ENCODE peak calls at places on chromosomes 4 and X, in eight cellular contexts. One of them, this sample, is unnamed.

GRCh38 chrX:6660567-6661252 is 125.8 kb upstream of the VCX3A start:
- DNase-seq in stimulated activated naive CD8-positive, alpha-beta T cell treated with anti-CD3 and anti-CD28 coated beads, Interleukin-15, Interleukin-2, amounts not matched to agents 100 U/mL and 50 U/mL, for 24 hours: no peak
- DNase-seq in head of caudate nucleus: no peak
- DNase-seq in T-cell: no peak
- DNase-seq in hepatic stellate cell: no peak
- DNase-seq in stimulated activated CD4-positive, alpha-beta T cell treated with anti-CD3 and anti-CD28 coated beads, TNF-alpha, amount 100 ng/mL, for 1 hour: no peak
- DNase-seq in Peyer's patch: no peak
- DNase-seq in anterior cingulate cortex: no peak
- DNase-seq in this sample: no peak

GRCh38 chrX:56219702-56220101 is 12.5 kb upstream of the KLF8 start:
- DNase-seq in stimulated activated naive CD8-positive, alpha-beta T cell treated with anti-CD3 and anti-CD28 coated beads, Interleukin-15, Interleukin-2, amounts not matched to agents 100 U/mL and 50 U/mL, for 24 hours: no peak
- DNase-seq in stimulated activated CD4-positive, alpha-beta T cell treated with anti-CD3 and anti-CD28 coated beads, TNF-alpha, amount 100 ng/mL, for 1 hour: no peak
- DNase-seq in Peyer's patch: no peak
- DNase-seq in hepatic stellate cell: no peak
- DNase-seq in anterior cingulate cortex: no peak
- DNase-seq in head of caudate nucleus: no peak
- DNase-seq in T-cell: no peak
- DNase-seq in this sample: peak; percentile 3

GRCh38 chrX:69815063-69815462 is 199.2 kb downstream of the EDA start:
- DNase-seq in head of caudate nucleus: no peak
- DNase-seq in Peyer's patch: no peak
- DNase-seq in stimulated activated CD4-positive, alpha-beta T cell treated with anti-CD3 and anti-CD28 coated beads, TNF-alpha, amount 100 ng/mL, for 1 hour: no peak
- DNase-seq in T-cell: no peak
- DNase-seq in stimulated activated naive CD8-positive, alpha-beta T cell treated with anti-CD3 and anti-CD28 coated beads, Interleukin-15, Interleukin-2, amounts not matched to agents 100 U/mL and 50 U/mL, for 24 hours: no peak
- DNase-seq in hepatic stellate cell: no peak
- DNase-seq in anterior cingulate cortex: no peak
- DNase-seq in this sample: no peak

GRCh38 chr4:18342847-18343246 is 321.3 kb upstream of the LCORL start:
- DNase-seq in stimulated activated naive CD8-positive, alpha-beta T cell treated with anti-CD3 and anti-CD28 coated beads, Interleukin-15, Interleukin-2, amounts not matched to agents 100 U/mL and 50 U/mL, for 24 hours: no peak
- DNase-seq in Peyer's patch: no peak
- DNase-seq in T-cell: no peak
- DNase-seq in head of caudate nucleus: no peak
- DNase-seq in stimulated activated CD4-positive, alpha-beta T cell treated with anti-CD3 and anti-CD28 coated beads, TNF-alpha, amount 100 ng/mL, for 1 hour: no peak
- DNase-seq in hepatic stellate cell: no peak
- DNase-seq in anterior cingulate cortex: no peak
- DNase-seq in this sample: no peak

GRCh38 chrX:47227334-47227583 is 5.5 kb upstream of the USP11 start:
- DNase-seq in T-cell: no peak
- DNase-seq in anterior cingulate cortex: no peak
- DNase-seq in stimulated activated naive CD8-positive, alpha-beta T cell treated with anti-CD3 and anti-CD28 coated beads, Interleukin-15, Interleukin-2, amounts not matched to agents 100 U/mL and 50 U/mL, for 24 hours: no peak
- DNase-seq in stimulated activated CD4-positive, alpha-beta T cell treated with anti-CD3 and anti-CD28 coated beads, TNF-alpha, amount 100 ng/mL, for 1 hour: no peak
- DNase-seq in head of caudate nucleus: no peak
- DNase-seq in Peyer's patch: no peak
- DNase-seq in hepatic stellate cell: no peak
- DNase-seq in this sample: no peak

GRCh38 chr4:157664726-157665125 is 444.2 kb downstream of the GRIA2 start:
- DNase-seq in hepatic stellate cell: peak; percentile 14
- DNase-seq in stimulated activated naive CD8-positive, alpha-beta T cell treated with anti-CD3 and anti-CD28 coated beads, Interleukin-15, Interleukin-2, amounts not matched to agents 100 U/mL and 50 U/mL, for 24 hours: no peak
- DNase-seq in Peyer's patch: no peak
- DNase-seq in anterior cingulate cortex: no peak
- DNase-seq in T-cell: no peak
- DNase-seq in stimulated activated CD4-positive, alpha-beta T cell treated with anti-CD3 and anti-CD28 coated beads, TNF-alpha, amount 100 ng/mL, for 1 hour: no peak
- DNase-seq in head of caudate nucleus: no peak
- DNase-seq in this sample: no peak

GRCh38 chrX:54397113-54397512 is 39.3 kb upstream of the WNK3 start:
- DNase-seq in Peyer's patch: no peak
- DNase-seq in hepatic stellate cell: no peak
- DNase-seq in stimulated activated CD4-positive, alpha-beta T cell treated with anti-CD3 and anti-CD28 coated beads, TNF-alpha, amount 100 ng/mL, for 1 hour: no peak
- DNase-seq in stimulated activated naive CD8-positive, alpha-beta T cell treated with anti-CD3 and anti-CD28 coated beads, Interleukin-15, Interleukin-2, amounts not matched to agents 100 U/mL and 50 U/mL, for 24 hours: no peak
- DNase-seq in anterior cingulate cortex: no peak
- DNase-seq in head of caudate nucleus: no peak
- DNase-seq in T-cell: no peak
- DNase-seq in this sample: no peak

GRCh38 chr4:113540859-113541258 is 220.7 kb downstream of the CAMK2D start:
- DNase-seq in stimulated activated CD4-positive, alpha-beta T cell treated with anti-CD3 and anti-CD28 coated beads, TNF-alpha, amount 100 ng/mL, for 1 hour: no peak
- DNase-seq in stimulated activated naive CD8-positive, alpha-beta T cell treated with anti-CD3 and anti-CD28 coated beads, Interleukin-15, Interleukin-2, amounts not matched to agents 100 U/mL and 50 U/mL, for 24 hours: peak; percentile 53
- DNase-seq in head of caudate nucleus: no peak
- DNase-seq in anterior cingulate cortex: no peak
- DNase-seq in T-cell: no peak
- DNase-seq in Peyer's patch: no peak
- DNase-seq in hepatic stellate cell: no peak
- DNase-seq in this sample: peak; percentile 18

GRCh38 chr4:101102114-101102752 is 245.1 kb downstream of the PPP3CA start:
- DNase-seq in head of caudate nucleus: peak; percentile 62
- DNase-seq in stimulated activated naive CD8-positive, alpha-beta T cell treated with anti-CD3 and anti-CD28 coated beads, Interleukin-15, Interleukin-2, amounts not matched to agents 100 U/mL and 50 U/mL, for 24 hours: no peak
- DNase-seq in stimulated activated CD4-positive, alpha-beta T cell treated with anti-CD3 and anti-CD28 coated beads, TNF-alpha, amount 100 ng/mL, for 1 hour: no peak
- DNase-seq in T-cell: no peak
- DNase-seq in hepatic stellate cell: peak; percentile 2
- DNase-seq in Peyer's patch: no peak
- DNase-seq in anterior cingulate cortex: peak; percentile 15
- DNase-seq in this sample: no peak

GRCh38 chr4:123430031-123430430 is 33.4 kb downstream of the SPRY1 start:
- DNase-seq in head of caudate nucleus: no peak
- DNase-seq in Peyer's patch: no peak
- DNase-seq in hepatic stellate cell: no peak
- DNase-seq in T-cell: no peak
- DNase-seq in anterior cingulate cortex: no peak
- DNase-seq in stimulated activated CD4-positive, alpha-beta T cell treated with anti-CD3 and anti-CD28 coated beads, TNF-alpha, amount 100 ng/mL, for 1 hour: no peak
- DNase-seq in stimulated activated naive CD8-positive, alpha-beta T cell treated with anti-CD3 and anti-CD28 coated beads, Interleukin-15, Interleukin-2, amounts not matched to agents 100 U/mL and 50 U/mL, for 24 hours: peak; percentile 59
- DNase-seq in this sample: no peak

GRCh38 chr4:151709071-151709470 is 51.7 kb downstream of the GATB start:
- DNase-seq in stimulated activated naive CD8-positive, alpha-beta T cell treated with anti-CD3 and anti-CD28 coated beads, Interleukin-15, Interleukin-2, amounts not matched to agents 100 U/mL and 50 U/mL, for 24 hours: no peak
- DNase-seq in stimulated activated CD4-positive, alpha-beta T cell treated with anti-CD3 and anti-CD28 coated beads, TNF-alpha, amount 100 ng/mL, for 1 hour: no peak
- DNase-seq in hepatic stellate cell: no peak
- DNase-seq in anterior cingulate cortex: no peak
- DNase-seq in T-cell: no peak
- DNase-seq in head of caudate nucleus: no peak
- DNase-seq in Peyer's patch: no peak
- DNase-seq in this sample: no peak

GRCh38 chr4:1777822-1778641 is 15.1 kb upstream of the FGFR3 start:
- DNase-seq in hepatic stellate cell: no peak
- DNase-seq in Peyer's patch: no peak
- DNase-seq in anterior cingulate cortex: peak; percentile 84
- DNase-seq in head of caudate nucleus: no peak
- DNase-seq in T-cell: no peak
- DNase-seq in stimulated activated CD4-positive, alpha-beta T cell treated with anti-CD3 and anti-CD28 coated beads, TNF-alpha, amount 100 ng/mL, for 1 hour: no peak
- DNase-seq in stimulated activated naive CD8-positive, alpha-beta T cell treated with anti-CD3 and anti-CD28 coated beads, Interleukin-15, Interleukin-2, amounts not matched to agents 100 U/mL and 50 U/mL, for 24 hours: no peak
- DNase-seq in this sample: peak; percentile 80

GRCh38 chrX:65821721-65822496 is 154.5 kb downstream of the MSN start:
- DNase-seq in T-cell: peak; percentile 16
- DNase-seq in Peyer's patch: peak; percentile 25
- DNase-seq in stimulated activated naive CD8-positive, alpha-beta T cell treated with anti-CD3 and anti-CD28 coated beads, Interleukin-15, Interleukin-2, amounts not matched to agents 100 U/mL and 50 U/mL, for 24 hours: peak; percentile 50
- DNase-seq in anterior cingulate cortex: no peak
- DNase-seq in hepatic stellate cell: no peak
- DNase-seq in head of caudate nucleus: no peak
- DNase-seq in stimulated activated CD4-positive, alpha-beta T cell treated with anti-CD3 and anti-CD28 coated beads, TNF-alpha, amount 100 ng/mL, for 1 hour: no peak
- DNase-seq in this sample: peak; percentile 50

GRCh38 chr4:21986312-21986711 is 37.7 kb upstream of the KCNIP4 start:
- DNase-seq in Peyer's patch: no peak
- DNase-seq in hepatic stellate cell: no peak
- DNase-seq in T-cell: no peak
- DNase-seq in stimulated activated CD4-positive, alpha-beta T cell treated with anti-CD3 and anti-CD28 coated beads, TNF-alpha, amount 100 ng/mL, for 1 hour: no peak
- DNase-seq in head of caudate nucleus: no peak
- DNase-seq in stimulated activated naive CD8-positive, alpha-beta T cell treated with anti-CD3 and anti-CD28 coated beads, Interleukin-15, Interleukin-2, amounts not matched to agents 100 U/mL and 50 U/mL, for 24 hours: no peak
- DNase-seq in anterior cingulate cortex: peak; percentile 70
- DNase-seq in this sample: no peak

GRCh38 chrX:132270699-132271098 is 51.5 kb upstream of the RAP2C start:
- DNase-seq in Peyer's patch: no peak
- DNase-seq in stimulated activated naive CD8-positive, alpha-beta T cell treated with anti-CD3 and anti-CD28 coated beads, Interleukin-15, Interleukin-2, amounts not matched to agents 100 U/mL and 50 U/mL, for 24 hours: no peak
- DNase-seq in T-cell: no peak
- DNase-seq in head of caudate nucleus: no peak
- DNase-seq in stimulated activated CD4-positive, alpha-beta T cell treated with anti-CD3 and anti-CD28 coated beads, TNF-alpha, amount 100 ng/mL, for 1 hour: no peak
- DNase-seq in anterior cingulate cortex: no peak
- DNase-seq in hepatic stellate cell: no peak
- DNase-seq in this sample: peak; percentile 22

GRCh38 chr4:27318740-27319139 is 458.1 kb downstream of the STIM2 start:
- DNase-seq in Peyer's patch: no peak
- DNase-seq in hepatic stellate cell: no peak
- DNase-seq in T-cell: no peak
- DNase-seq in anterior cingulate cortex: no peak
- DNase-seq in head of caudate nucleus: peak; percentile 17
- DNase-seq in stimulated activated naive CD8-positive, alpha-beta T cell treated with anti-CD3 and anti-CD28 coated beads, Interleukin-15, Interleukin-2, amounts not matched to agents 100 U/mL and 50 U/mL, for 24 hours: peak; percentile 17
- DNase-seq in stimulated activated CD4-positive, alpha-beta T cell treated with anti-CD3 and anti-CD28 coated beads, TNF-alpha, amount 100 ng/mL, for 1 hour: no peak
- DNase-seq in this sample: peak; percentile 66

GRCh38 chr4:46250997-46251396 is 127.1 kb upstream of the GABRG1 start:
- DNase-seq in T-cell: no peak
- DNase-seq in hepatic stellate cell: no peak
- DNase-seq in stimulated activated CD4-positive, alpha-beta T cell treated with anti-CD3 and anti-CD28 coated beads, TNF-alpha, amount 100 ng/mL, for 1 hour: no peak
- DNase-seq in Peyer's patch: no peak
- DNase-seq in anterior cingulate cortex: no peak
- DNase-seq in stimulated activated naive CD8-positive, alpha-beta T cell treated with anti-CD3 and anti-CD28 coated beads, Interleukin-15, Interleukin-2, amounts not matched to agents 100 U/mL and 50 U/mL, for 24 hours: no peak
- DNase-seq in head of caudate nucleus: no peak
- DNase-seq in this sample: no peak

GRCh38 chr4:88964450-88964849 is 92.5 kb downstream of the FAM13A start:
- DNase-seq in stimulated activated CD4-positive, alpha-beta T cell treated with anti-CD3 and anti-CD28 coated beads, TNF-alpha, amount 100 ng/mL, for 1 hour: no peak
- DNase-seq in T-cell: no peak
- DNase-seq in head of caudate nucleus: no peak
- DNase-seq in stimulated activated naive CD8-positive, alpha-beta T cell treated with anti-CD3 and anti-CD28 coated beads, Interleukin-15, Interleukin-2, amounts not matched to agents 100 U/mL and 50 U/mL, for 24 hours: no peak
- DNase-seq in Peyer's patch: no peak
- DNase-seq in hepatic stellate cell: peak; percentile 38
- DNase-seq in anterior cingulate cortex: no peak
- DNase-seq in this sample: no peak

GRCh38 chr4:65671402-65671801 is 1.1 kb upstream of the EPHA5 start:
- DNase-seq in hepatic stellate cell: no peak
- DNase-seq in T-cell: no peak
- DNase-seq in Peyer's patch: no peak
- DNase-seq in anterior cingulate cortex: no peak
- DNase-seq in stimulated activated naive CD8-positive, alpha-beta T cell treated with anti-CD3 and anti-CD28 coated beads, Interleukin-15, Interleukin-2, amounts not matched to agents 100 U/mL and 50 U/mL, for 24 hours: no peak
- DNase-seq in head of caudate nucleus: no peak
- DNase-seq in stimulated activated CD4-positive, alpha-beta T cell treated with anti-CD3 and anti-CD28 coated beads, TNF-alpha, amount 100 ng/mL, for 1 hour: no peak
- DNase-seq in this sample: no peak

GRCh38 chr4:16779028-16779675 is 119.3 kb downstream of the LDB2 start:
- DNase-seq in stimulated activated naive CD8-positive, alpha-beta T cell treated with anti-CD3 and anti-CD28 coated beads, Interleukin-15, Interleukin-2, amounts not matched to agents 100 U/mL and 50 U/mL, for 24 hours: no peak
- DNase-seq in hepatic stellate cell: no peak
- DNase-seq in stimulated activated CD4-positive, alpha-beta T cell treated with anti-CD3 and anti-CD28 coated beads, TNF-alpha, amount 100 ng/mL, for 1 hour: no peak
- DNase-seq in head of caudate nucleus: no peak
- DNase-seq in T-cell: no peak
- DNase-seq in anterior cingulate cortex: no peak
- DNase-seq in Peyer's patch: no peak
- DNase-seq in this sample: no peak

GRCh38 chr4:47838445-47838844 is 578 bp upstream of the CORIN start:
- DNase-seq in hepatic stellate cell: no peak
- DNase-seq in stimulated activated CD4-positive, alpha-beta T cell treated with anti-CD3 and anti-CD28 coated beads, TNF-alpha, amount 100 ng/mL, for 1 hour: no peak
- DNase-seq in stimulated activated naive CD8-positive, alpha-beta T cell treated with anti-CD3 and anti-CD28 coated beads, Interleukin-15, Interleukin-2, amounts not matched to agents 100 U/mL and 50 U/mL, for 24 hours: no peak
- DNase-seq in head of caudate nucleus: no peak
- DNase-seq in anterior cingulate cortex: no peak
- DNase-seq in Peyer's patch: no peak
- DNase-seq in T-cell: no peak
- DNase-seq in this sample: no peak

GRCh38 chr4:158996669-158997074 is 106.2 kb upstream of the RAPGEF2 start:
- DNase-seq in head of caudate nucleus: no peak
- DNase-seq in hepatic stellate cell: peak; percentile 66
- DNase-seq in anterior cingulate cortex: no peak
- DNase-seq in Peyer's patch: no peak
- DNase-seq in stimulated activated CD4-positive, alpha-beta T cell treated with anti-CD3 and anti-CD28 coated beads, TNF-alpha, amount 100 ng/mL, for 1 hour: no peak
- DNase-seq in stimulated activated naive CD8-positive, alpha-beta T cell treated with anti-CD3 and anti-CD28 coated beads, Interleukin-15, Interleukin-2, amounts not matched to agents 100 U/mL and 50 U/mL, for 24 hours: no peak
- DNase-seq in T-cell: no peak
- DNase-seq in this sample: no peak

GRCh38 chrX:37921758-37922157 is 74.4 kb upstream of the DYNLT3 start:
- DNase-seq in anterior cingulate cortex: no peak
- DNase-seq in Peyer's patch: no peak
- DNase-seq in stimulated activated naive CD8-positive, alpha-beta T cell treated with anti-CD3 and anti-CD28 coated beads, Interleukin-15, Interleukin-2, amounts not matched to agents 100 U/mL and 50 U/mL, for 24 hours: no peak
- DNase-seq in stimulated activated CD4-positive, alpha-beta T cell treated with anti-CD3 and anti-CD28 coated beads, TNF-alpha, amount 100 ng/mL, for 1 hour: no peak
- DNase-seq in head of caudate nucleus: no peak
- DNase-seq in T-cell: no peak
- DNase-seq in hepatic stellate cell: no peak
- DNase-seq in this sample: no peak

GRCh38 chr4:3041192-3042142 is 32.9 kb downstream of the HTT-AS start:
- DNase-seq in hepatic stellate cell: peak; percentile 91
- DNase-seq in Peyer's patch: peak; percentile 55
- DNase-seq in anterior cingulate cortex: no peak
- DNase-seq in stimulated activated CD4-positive, alpha-beta T cell treated with anti-CD3 and anti-CD28 coated beads, TNF-alpha, amount 100 ng/mL, for 1 hour: no peak
- DNase-seq in head of caudate nucleus: no peak
- DNase-seq in T-cell: peak; percentile 22
- DNase-seq in stimulated activated naive CD8-positive, alpha-beta T cell treated with anti-CD3 and anti-CD28 coated beads, Interleukin-15, Interleukin-2, amounts not matched to agents 100 U/mL and 50 U/mL, for 24 hours: peak; percentile 34
- DNase-seq in this sample: peak; percentile 78

GRCh38 chrX:9465380-9466114 is 689 bp downstream of the TBL1X start:
- DNase-seq in stimulated activated naive CD8-positive, alpha-beta T cell treated with anti-CD3 and anti-CD28 coated beads, Interleukin-15, Interleukin-2, amounts not matched to agents 100 U/mL and 50 U/mL, for 24 hours: peak; percentile 46
- DNase-seq in hepatic stellate cell: no peak
- DNase-seq in stimulated activated CD4-positive, alpha-beta T cell treated with anti-CD3 and anti-CD28 coated beads, TNF-alpha, amount 100 ng/mL, for 1 hour: no peak
- DNase-seq in head of caudate nucleus: no peak
- DNase-seq in anterior cingulate cortex: no peak
- DNase-seq in Peyer's patch: no peak
- DNase-seq in T-cell: peak; percentile 14
- DNase-seq in this sample: no peak

GRCh38 chrX:149630681-149631292 is 805 bp downstream of the TMEM185A start:
- DNase-seq in anterior cingulate cortex: peak; percentile 8
- DNase-seq in stimulated activated CD4-positive, alpha-beta T cell treated with anti-CD3 and anti-CD28 coated beads, TNF-alpha, amount 100 ng/mL, for 1 hour: no peak
- DNase-seq in hepatic stellate cell: peak; percentile 31
- DNase-seq in T-cell: no peak
- DNase-seq in stimulated activated naive CD8-positive, alpha-beta T cell treated with anti-CD3 and anti-CD28 coated beads, Interleukin-15, Interleukin-2, amounts not matched to agents 100 U/mL and 50 U/mL, for 24 hours: peak; percentile 11
- DNase-seq in head of caudate nucleus: no peak
- DNase-seq in Peyer's patch: no peak
- DNase-seq in this sample: peak; percentile 60

GRCh38 chr4:168708108-168708507 is 211.3 kb downstream of the PALLD start:
- DNase-seq in Peyer's patch: no peak
- DNase-seq in hepatic stellate cell: no peak
- DNase-seq in stimulated activated CD4-positive, alpha-beta T cell treated with anti-CD3 and anti-CD28 coated beads, TNF-alpha, amount 100 ng/mL, for 1 hour: no peak
- DNase-seq in head of caudate nucleus: no peak
- DNase-seq in T-cell: no peak
- DNase-seq in stimulated activated naive CD8-positive, alpha-beta T cell treated with anti-CD3 and anti-CD28 coated beads, Interleukin-15, Interleukin-2, amounts not matched to agents 100 U/mL and 50 U/mL, for 24 hours: no peak
- DNase-seq in anterior cingulate cortex: no peak
- DNase-seq in this sample: no peak

GRCh38 chrX:1784773-1785172 is 169.9 kb downstream of the ASMT start:
- DNase-seq in Peyer's patch: no peak
- DNase-seq in stimulated activated CD4-positive, alpha-beta T cell treated with anti-CD3 and anti-CD28 coated beads, TNF-alpha, amount 100 ng/mL, for 1 hour: no peak
- DNase-seq in hepatic stellate cell: no peak
- DNase-seq in T-cell: no peak
- DNase-seq in anterior cingulate cortex: no peak
- DNase-seq in stimulated activated naive CD8-positive, alpha-beta T cell treated with anti-CD3 and anti-CD28 coated beads, Interleukin-15, Interleukin-2, amounts not matched to agents 100 U/mL and 50 U/mL, for 24 hours: no peak
- DNase-seq in head of caudate nucleus: no peak
- DNase-seq in this sample: no peak

GRCh38 chr4:87839309-87839946 is 6.7 kb downstream of the MEPE start:
- DNase-seq in stimulated activated CD4-positive, alpha-beta T cell treated with anti-CD3 and anti-CD28 coated beads, TNF-alpha, amount 100 ng/mL, for 1 hour: no peak
- DNase-seq in Peyer's patch: no peak
- DNase-seq in T-cell: no peak
- DNase-seq in head of caudate nucleus: peak; percentile 48
- DNase-seq in hepatic stellate cell: peak; percentile 20
- DNase-seq in stimulated activated naive CD8-positive, alpha-beta T cell treated with anti-CD3 and anti-CD28 coated beads, Interleukin-15, Interleukin-2, amounts not matched to agents 100 U/mL and 50 U/mL, for 24 hours: no peak
- DNase-seq in anterior cingulate cortex: peak; percentile 57
- DNase-seq in this sample: peak; percentile 35

GRCh38 chrX:4320436-4320947 is 607.0 kb upstream of the PRKX start:
- DNase-seq in stimulated activated naive CD8-positive, alpha-beta T cell treated with anti-CD3 and anti-CD28 coated beads, Interleukin-15, Interleukin-2, amounts not matched to agents 100 U/mL and 50 U/mL, for 24 hours: no peak
- DNase-seq in anterior cingulate cortex: no peak
- DNase-seq in hepatic stellate cell: no peak
- DNase-seq in head of caudate nucleus: no peak
- DNase-seq in stimulated activated CD4-positive, alpha-beta T cell treated with anti-CD3 and anti-CD28 coated beads, TNF-alpha, amount 100 ng/mL, for 1 hour: no peak
- DNase-seq in T-cell: no peak
- DNase-seq in Peyer's patch: no peak
- DNase-seq in this sample: no peak

GRCh38 chr4:152100378-152101201 is 339.8 kb upstream of the GATB start:
- DNase-seq in T-cell: peak; percentile 91
- DNase-seq in stimulated activated naive CD8-positive, alpha-beta T cell treated with anti-CD3 and anti-CD28 coated beads, Interleukin-15, Interleukin-2, amounts not matched to agents 100 U/mL and 50 U/mL, for 24 hours: peak; percentile 63
- DNase-seq in stimulated activated CD4-positive, alpha-beta T cell treated with anti-CD3 and anti-CD28 coated beads, TNF-alpha, amount 100 ng/mL, for 1 hour: peak; percentile 56
- DNase-seq in head of caudate nucleus: no peak
- DNase-seq in hepatic stellate cell: no peak
- DNase-seq in anterior cingulate cortex: peak; percentile 15
- DNase-seq in Peyer's patch: peak; percentile 80
- DNase-seq in this sample: no peak

GRCh38 chrX:108216405-108216804 is 124.8 kb downstream of the ATG4A start:
- DNase-seq in stimulated activated naive CD8-positive, alpha-beta T cell treated with anti-CD3 and anti-CD28 coated beads, Interleukin-15, Interleukin-2, amounts not matched to agents 100 U/mL and 50 U/mL, for 24 hours: no peak
- DNase-seq in hepatic stellate cell: no peak
- DNase-seq in Peyer's patch: no peak
- DNase-seq in T-cell: no peak
- DNase-seq in head of caudate nucleus: no peak
- DNase-seq in stimulated activated CD4-positive, alpha-beta T cell treated with anti-CD3 and anti-CD28 coated beads, TNF-alpha, amount 100 ng/mL, for 1 hour: no peak
- DNase-seq in anterior cingulate cortex: no peak
- DNase-seq in this sample: no peak

GRCh38 chr4:155832664-155833063 is 33.4 kb downstream of the ASIC5 start:
- DNase-seq in stimulated activated CD4-positive, alpha-beta T cell treated with anti-CD3 and anti-CD28 coated beads, TNF-alpha, amount 100 ng/mL, for 1 hour: no peak
- DNase-seq in Peyer's patch: no peak
- DNase-seq in T-cell: no peak
- DNase-seq in head of caudate nucleus: no peak
- DNase-seq in hepatic stellate cell: no peak
- DNase-seq in anterior cingulate cortex: no peak
- DNase-seq in stimulated activated naive CD8-positive, alpha-beta T cell treated with anti-CD3 and anti-CD28 coated beads, Interleukin-15, Interleukin-2, amounts not matched to agents 100 U/mL and 50 U/mL, for 24 hours: no peak
- DNase-seq in this sample: no peak

GRCh38 chr4:118917582-118917981 is 28.9 kb downstream of the SYNPO2 start:
- DNase-seq in T-cell: no peak
- DNase-seq in stimulated activated CD4-positive, alpha-beta T cell treated with anti-CD3 and anti-CD28 coated beads, TNF-alpha, amount 100 ng/mL, for 1 hour: no peak
- DNase-seq in hepatic stellate cell: no peak
- DNase-seq in stimulated activated naive CD8-positive, alpha-beta T cell treated with anti-CD3 and anti-CD28 coated beads, Interleukin-15, Interleukin-2, amounts not matched to agents 100 U/mL and 50 U/mL, for 24 hours: no peak
- DNase-seq in head of caudate nucleus: no peak
- DNase-seq in anterior cingulate cortex: no peak
- DNase-seq in Peyer's patch: no peak
- DNase-seq in this sample: no peak

This sample was measured in left kidney.